ENCODE peak calls at places on chromosomes 4 and X, in eight cellular contexts. One of them, this sample, is unnamed.

GRCh38 chr4:8278009-8278395 is 8.4 kb downstream of the HTRA3 start:
- DNase-seq in upper lobe of right lung: peak; percentile 57
- DNase-seq in uterus: no peak
- DNase-seq in IMR-90: peak; percentile 33
- DNase-seq in mucosa of descending colon: peak; percentile 38
- DNase-seq in heart left ventricle: peak; percentile 61
- DNase-seq in thoracic aorta: no peak
- DNase-seq in tibial artery: no peak
- DNase-seq in this sample: no peak

GRCh38 chrX:74467656-74468055 is 46.4 kb downstream of the SLC16A2 start:
- DNase-seq in upper lobe of right lung: no peak
- DNase-seq in uterus: no peak
- DNase-seq in IMR-90: no peak
- DNase-seq in mucosa of descending colon: no peak
- DNase-seq in heart left ventricle: no peak
- DNase-seq in thoracic aorta: no peak
- DNase-seq in tibial artery: no peak
- DNase-seq in this sample: no peak

GRCh38 chr4:98996056-98996941 is 778 bp downstream of the METAP1 start:
- DNase-seq in upper lobe of right lung: no peak
- DNase-seq in uterus: peak; percentile 19
- DNase-seq in IMR-90: peak; percentile 55
- DNase-seq in mucosa of descending colon: peak; percentile 70
- DNase-seq in heart left ventricle: no peak
- DNase-seq in thoracic aorta: no peak
- DNase-seq in tibial artery: no peak
- DNase-seq in this sample: peak; percentile 21

GRCh38 chr4:87423313-87424031 is 1.1 kb downstream of the NUDT9 start:
- DNase-seq in upper lobe of right lung: no peak
- DNase-seq in uterus: no peak
- DNase-seq in IMR-90: no peak
- DNase-seq in mucosa of descending colon: no peak
- DNase-seq in heart left ventricle: no peak
- DNase-seq in thoracic aorta: no peak
- DNase-seq in tibial artery: no peak
- DNase-seq in this sample: no peak

GRCh38 chrX:110851780-110852179 is 56.2 kb upstream of the CHRDL1 start:
- DNase-seq in upper lobe of right lung: no peak
- DNase-seq in uterus: no peak
- DNase-seq in IMR-90: peak; percentile 2
- DNase-seq in mucosa of descending colon: no peak
- DNase-seq in heart left ventricle: no peak
- DNase-seq in thoracic aorta: no peak
- DNase-seq in tibial artery: peak; percentile 19
- DNase-seq in this sample: no peak

GRCh38 chr4:161314371-161314770 is 849.4 kb downstream of the FSTL5 start:
- DNase-seq in upper lobe of right lung: no peak
- DNase-seq in uterus: no peak
- DNase-seq in IMR-90: no peak
- DNase-seq in mucosa of descending colon: no peak
- DNase-seq in heart left ventricle: no peak
- DNase-seq in thoracic aorta: no peak
- DNase-seq in tibial artery: no peak
- DNase-seq in this sample: no peak

GRCh38 chrX:24515447-24515846 is 50.4 kb downstream of the PDK3 start:
- DNase-seq in upper lobe of right lung: no peak
- DNase-seq in uterus: no peak
- DNase-seq in IMR-90: peak; percentile 4
- DNase-seq in mucosa of descending colon: no peak
- DNase-seq in heart left ventricle: no peak
- DNase-seq in thoracic aorta: no peak
- DNase-seq in tibial artery: no peak
- DNase-seq in this sample: no peak

GRCh38 chrX:11064851-11065600 is 46.1 kb upstream of the HCCS start:
- DNase-seq in upper lobe of right lung: no peak
- DNase-seq in uterus: no peak
- DNase-seq in IMR-90: peak; percentile 78
- DNase-seq in mucosa of descending colon: no peak
- DNase-seq in heart left ventricle: no peak
- DNase-seq in thoracic aorta: no peak
- DNase-seq in tibial artery: no peak
- DNase-seq in this sample: no peak

GRCh38 chrX:135740683-135741149 is 27.3 kb downstream of the CT45A3 start:
- DNase-seq in upper lobe of right lung: no peak
- DNase-seq in uterus: no peak
- DNase-seq in IMR-90: no peak
- DNase-seq in mucosa of descending colon: no peak
- DNase-seq in heart left ventricle: no peak
- DNase-seq in thoracic aorta: no peak
- DNase-seq in tibial artery: no peak
- DNase-seq in this sample: peak; percentile 40

GRCh38 chr4:129355529-129355928 is 259.6 kb downstream of the C4orf33 start:
- DNase-seq in upper lobe of right lung: no peak
- DNase-seq in uterus: no peak
- DNase-seq in IMR-90: no peak
- DNase-seq in mucosa of descending colon: no peak
- DNase-seq in heart left ventricle: no peak
- DNase-seq in thoracic aorta: no peak
- DNase-seq in tibial artery: no peak
- DNase-seq in this sample: no peak

GRCh38 chr4:98507299-98507698 is 151.1 kb downstream of the TSPAN5 start:
- DNase-seq in upper lobe of right lung: no peak
- DNase-seq in uterus: no peak
- DNase-seq in IMR-90: no peak
- DNase-seq in mucosa of descending colon: no peak
- DNase-seq in heart left ventricle: no peak
- DNase-seq in thoracic aorta: no peak
- DNase-seq in tibial artery: no peak
- DNase-seq in this sample: no peak

GRCh38 chr4:140152760-140153418 is 1.1 kb downstream of the MAML3 start:
- DNase-seq in upper lobe of right lung: peak; percentile 84
- DNase-seq in uterus: peak; percentile 74
- DNase-seq in IMR-90: peak; percentile 44
- DNase-seq in mucosa of descending colon: peak; percentile 77
- DNase-seq in heart left ventricle: peak; percentile 78
- DNase-seq in thoracic aorta: peak; percentile 23
- DNase-seq in tibial artery: peak; percentile 76
- DNase-seq in this sample: peak; percentile 55

GRCh38 chr4:40180356-40180755 is 16.5 kb upstream of the RHOH start:
- DNase-seq in upper lobe of right lung: no peak
- DNase-seq in uterus: no peak
- DNase-seq in IMR-90: peak; percentile 88
- DNase-seq in mucosa of descending colon: no peak
- DNase-seq in heart left ventricle: no peak
- DNase-seq in thoracic aorta: no peak
- DNase-seq in tibial artery: no peak
- DNase-seq in this sample: no peak

GRCh38 chr4:65799513-65799912 is 129.2 kb upstream of the EPHA5 start:
- DNase-seq in upper lobe of right lung: no peak
- DNase-seq in uterus: no peak
- DNase-seq in IMR-90: no peak
- DNase-seq in mucosa of descending colon: no peak
- DNase-seq in heart left ventricle: no peak
- DNase-seq in thoracic aorta: no peak
- DNase-seq in tibial artery: no peak
- DNase-seq in this sample: no peak

GRCh38 chrX:150405576-150405975 is 42.5 kb downstream of the MAMLD1 start:
- DNase-seq in upper lobe of right lung: no peak
- DNase-seq in uterus: peak; percentile 19
- DNase-seq in IMR-90: no peak
- DNase-seq in mucosa of descending colon: no peak
- DNase-seq in heart left ventricle: no peak
- DNase-seq in thoracic aorta: no peak
- DNase-seq in tibial artery: no peak
- DNase-seq in this sample: peak; percentile 26

GRCh38 chr4:8439914-8440490 is 521 bp downstream of the ACOX3 start:
- DNase-seq in upper lobe of right lung: no peak
- DNase-seq in uterus: peak; percentile 24
- DNase-seq in IMR-90: no peak
- DNase-seq in mucosa of descending colon: no peak
- DNase-seq in heart left ventricle: no peak
- DNase-seq in thoracic aorta: no peak
- DNase-seq in tibial artery: peak; percentile 33
- DNase-seq in this sample: peak; percentile 37

GRCh38 chr4:156374069-156374468 is 420.4 kb upstream of the CTSO start:
- DNase-seq in upper lobe of right lung: no peak
- DNase-seq in uterus: peak; percentile 30
- DNase-seq in IMR-90: no peak
- DNase-seq in mucosa of descending colon: no peak
- DNase-seq in heart left ventricle: no peak
- DNase-seq in thoracic aorta: no peak
- DNase-seq in tibial artery: no peak
- DNase-seq in this sample: no peak

GRCh38 chr4:38036548-38036947 is 76.3 kb downstream of the PTTG2 start:
- DNase-seq in upper lobe of right lung: no peak
- DNase-seq in uterus: no peak
- DNase-seq in IMR-90: no peak
- DNase-seq in mucosa of descending colon: no peak
- DNase-seq in heart left ventricle: no peak
- DNase-seq in thoracic aorta: no peak
- DNase-seq in tibial artery: no peak
- DNase-seq in this sample: no peak

GRCh38 chr4:85067342-85067741 is 100.9 kb upstream of the WDFY3 start:
- DNase-seq in upper lobe of right lung: no peak
- DNase-seq in uterus: no peak
- DNase-seq in IMR-90: no peak
- DNase-seq in mucosa of descending colon: no peak
- DNase-seq in heart left ventricle: no peak
- DNase-seq in thoracic aorta: no peak
- DNase-seq in tibial artery: no peak
- DNase-seq in this sample: no peak

GRCh38 chr4:1984406-1985191 is 24.2 kb downstream of the NELFA start:
- DNase-seq in upper lobe of right lung: peak; percentile 59
- DNase-seq in uterus: no peak
- DNase-seq in IMR-90: no peak
- DNase-seq in mucosa of descending colon: no peak
- DNase-seq in heart left ventricle: no peak
- DNase-seq in thoracic aorta: no peak
- DNase-seq in tibial artery: no peak
- DNase-seq in this sample: no peak

GRCh38 chr4:165834116-165834515 is 38.9 kb upstream of the TLL1 start:
- DNase-seq in upper lobe of right lung: no peak
- DNase-seq in uterus: no peak
- DNase-seq in IMR-90: no peak
- DNase-seq in mucosa of descending colon: no peak
- DNase-seq in heart left ventricle: no peak
- DNase-seq in thoracic aorta: no peak
- DNase-seq in tibial artery: no peak
- DNase-seq in this sample: no peak

GRCh38 chrX:17294561-17294960 is 80.4 kb upstream of the NHS start:
- DNase-seq in upper lobe of right lung: no peak
- DNase-seq in uterus: no peak
- DNase-seq in IMR-90: no peak
- DNase-seq in mucosa of descending colon: no peak
- DNase-seq in heart left ventricle: no peak
- DNase-seq in thoracic aorta: no peak
- DNase-seq in tibial artery: no peak
- DNase-seq in this sample: no peak

GRCh38 chrX:17295788-17296187 is 79.2 kb upstream of the NHS start:
- DNase-seq in upper lobe of right lung: no peak
- DNase-seq in uterus: no peak
- DNase-seq in IMR-90: no peak
- DNase-seq in mucosa of descending colon: no peak
- DNase-seq in heart left ventricle: no peak
- DNase-seq in thoracic aorta: no peak
- DNase-seq in tibial artery: no peak
- DNase-seq in this sample: no peak

DNA sequence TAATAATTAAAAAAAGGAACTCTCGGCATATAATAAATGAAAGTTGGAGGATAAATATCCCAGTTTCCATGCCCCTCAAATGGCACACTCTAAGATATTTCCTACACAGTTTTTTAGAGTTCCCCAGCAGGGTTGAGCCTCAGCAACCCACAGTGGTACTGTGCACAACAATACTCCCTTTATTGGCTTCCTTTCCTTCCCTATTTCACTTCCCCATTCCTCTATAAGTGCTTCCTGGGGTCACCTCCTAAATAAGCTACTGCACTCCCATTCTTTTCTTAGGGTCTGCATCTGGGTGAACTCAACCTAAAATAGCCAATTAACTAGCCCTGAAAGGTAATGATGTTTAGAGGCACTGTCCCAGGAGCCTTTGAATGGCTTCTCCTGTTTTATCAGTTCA is 76.4 kb upstream of the NHS start:
- DNase-seq in upper lobe of right lung: no peak
- DNase-seq in uterus: no peak
- DNase-seq in IMR-90: no peak
- DNase-seq in mucosa of descending colon: no peak
- DNase-seq in heart left ventricle: no peak
- DNase-seq in thoracic aorta: no peak
- DNase-seq in tibial artery: no peak
- DNase-seq in this sample: no peak
- H3K4me3 ChIP-seq in upper lobe of right lung: no peak overlapping the region
- H3K4me3 ChIP-seq in uterus: no peak overlapping the region
- H3K4me3 ChIP-seq in IMR-90: no peak overlapping the region
- H3K4me3 ChIP-seq in mucosa of descending colon: no peak overlapping the region
- H3K4me3 ChIP-seq in heart left ventricle: no peak overlapping the region
- H3K4me3 ChIP-seq in thoracic aorta: no peak overlapping the region
- H3K4me3 ChIP-seq in tibial artery: no peak overlapping the region
- H3K4me3 ChIP-seq in this sample: no peak overlapping the region

GRCh38 chr4:4260185-4260751 is 12.2 kb upstream of the TMEM128 start:
- DNase-seq in upper lobe of right lung: no peak
- DNase-seq in uterus: no peak
- DNase-seq in IMR-90: peak; percentile 63
- DNase-seq in mucosa of descending colon: no peak
- DNase-seq in heart left ventricle: no peak
- DNase-seq in thoracic aorta: no peak
- DNase-seq in tibial artery: no peak
- DNase-seq in this sample: no peak
- TF ChIP-seq CTCF in upper lobe of right lung: peak; percentile 45
- TF ChIP-seq CTCF in uterus: no peak
- TF ChIP-seq CTCF in IMR-90: peak; percentile 59
- TF ChIP-seq CTCF in mucosa of descending colon: no peak
- TF ChIP-seq CTCF in heart left ventricle: peak; percentile 46
- TF ChIP-seq CTCF in thoracic aorta: no peak
- TF ChIP-seq CTCF in tibial artery: no peak
- TF ChIP-seq CTCF in this sample: no peak

DNA sequence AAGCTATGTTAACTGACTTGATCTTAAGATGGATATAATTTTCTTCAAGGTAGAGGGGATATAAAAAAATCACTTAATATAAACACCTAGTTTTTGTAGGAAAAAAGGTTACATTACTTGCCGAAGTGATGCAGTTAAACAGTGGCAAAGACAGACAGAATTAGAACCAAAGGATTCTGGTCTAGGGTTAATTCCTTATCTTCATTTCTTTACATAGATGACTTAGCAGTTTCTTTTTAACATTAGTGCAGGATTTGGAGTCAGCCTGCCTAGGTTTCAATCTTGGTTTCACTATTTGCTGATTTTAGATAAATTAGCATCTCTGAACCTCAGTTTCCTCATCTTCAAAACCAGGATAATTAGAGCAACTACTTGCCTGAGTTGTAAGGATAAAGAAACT is 14.3 kb downstream of the ZAR1 start:
- DNase-seq in upper lobe of right lung: no peak
- DNase-seq in uterus: no peak
- DNase-seq in IMR-90: no peak
- DNase-seq in mucosa of descending colon: no peak
- DNase-seq in heart left ventricle: no peak
- DNase-seq in thoracic aorta: no peak
- DNase-seq in tibial artery: no peak
- DNase-seq in this sample: no peak
- H3K36me3 ChIP-seq in upper lobe of right lung: peaks cover 94% of the 10 kb centered on the region
- H3K36me3 ChIP-seq in uterus: no peaks in the 10 kb centered on the region
- H3K36me3 ChIP-seq in IMR-90: peaks cover 15% of the 10 kb centered on the region
- H3K36me3 ChIP-seq in mucosa of descending colon: peaks cover 6% of the 10 kb centered on the region
- H3K36me3 ChIP-seq in heart left ventricle: peaks cover 94% of the 10 kb centered on the region
- H3K36me3 ChIP-seq in thoracic aorta: peaks cover 30% of the 10 kb centered on the region
- H3K36me3 ChIP-seq in tibial artery: peaks cover 89% of the 10 kb centered on the region
- H3K36me3 ChIP-seq in this sample: peaks cover 61% of the 10 kb centered on the region

GRCh38 chrX:124725467-124725866 is 379.1 kb downstream of the SH2D1A start:
- DNase-seq in upper lobe of right lung: no peak
- DNase-seq in uterus: no peak
- DNase-seq in IMR-90: no peak
- DNase-seq in mucosa of descending colon: no peak
- DNase-seq in heart left ventricle: no peak
- DNase-seq in thoracic aorta: no peak
- DNase-seq in tibial artery: no peak
- DNase-seq in this sample: no peak
- H3K4me3 ChIP-seq in upper lobe of right lung: no peak overlapping the region
- H3K4me3 ChIP-seq in uterus: no peak overlapping the region
- H3K4me3 ChIP-seq in IMR-90: no peak overlapping the region
- H3K4me3 ChIP-seq in mucosa of descending colon: no peak overlapping the region
- H3K4me3 ChIP-seq in heart left ventricle: no peak overlapping the region
- H3K4me3 ChIP-seq in thoracic aorta: no peak overlapping the region
- H3K4me3 ChIP-seq in tibial artery: no peak overlapping the region
- H3K4me3 ChIP-seq in this sample: no peak overlapping the region